ENCODE peak calls at places on chromosomes 6 and 20, in ten cellular contexts. S is H9, F is endothelial cell of umbilical vein, G is foreskin fibroblast, Z is CD14-positive monocyte, W is sigmoid colon, E is fibroblast of lung, R is fibroblast of pulmonary artery, X is GM12864, O is AG04450. C is an unnamed sample.

GRCh38 chr6:163354085-163354484 is 60.4 kb upstream of the QKI start:
- DNase-seq in S (no peak), F (peak), O (no peak), W (no peak), R (peak), X (no peak), G (no peak), E (peak), Z (peak), C (peak)

GRCh38 chr6:74368746-74369145 is 672.7 kb downstream of the CD109 start:
- DNase-seq in X (no peak), G (no peak), E (peak), W (no peak), Z (no peak), F (no peak), R (peak), S (no peak), O (peak), C (no peak)

GRCh38 chr6:34511923-34512737 is 44.0 kb downstream of the SPDEF start:
- DNase-seq in R (no peak), S (no peak), Z (no peak), W (peak), X (no peak), E (no peak), G (no peak), O (no peak), F (no peak), C (no peak)

GRCh38 chr6:31267504-31268371 is 4.2 kb downstream of the HLA-C start:
- DNase-seq in F (no peak), W (no peak), X (no peak), G (no peak), Z (no peak), S (no peak), R (no peak), E (no peak), O (no peak), C (no peak)

GRCh38 chr6:42095066-42095465 is 44.7 kb downstream of the TAF8 start:
- DNase-seq in Z (no peak), R (no peak), F (no peak), S (no peak), W (no peak), O (no peak), E (no peak), G (no peak), X (no peak), C (peak)

GRCh38 chr6:28648035-28648877 is 122.6 kb downstream of the GPX5 start:
- DNase-seq in G (peak), R (peak), O (peak), F (peak), X (peak), W (no peak), E (peak), S (peak), Z (no peak), C (peak)

GRCh38 chr6:108331982-108332381 is 37.1 kb downstream of the AFG1L start:
- DNase-seq in R (no peak), S (no peak), E (no peak), G (no peak), F (no peak), Z (no peak), O (no peak), X (no peak), W (no peak), C (no peak)

GRCh38 chr6:141326426-141326825 is 806.3 kb upstream of the GJE1 start:
- DNase-seq in E (peak), Z (no peak), F (peak), W (no peak), O (peak), X (peak), G (peak), S (no peak), R (peak), C (peak)

GRCh38 chr6:5051394-5051793 is 33.7 kb upstream of the PPP1R3G start:
- DNase-seq in G (no peak), X (no peak), W (no peak), F (no peak), S (no peak), R (no peak), E (no peak), O (no peak), Z (no peak), C (no peak)

GRCh38 chr6:33312361-33313104 is 1.3 kb downstream of the TAPBP start:
- DNase-seq in G (peak), F (peak), W (peak), O (no peak), R (peak), E (peak), Z (no peak), X (peak), S (peak), C (peak)

GRCh38 chr6:20253021-20253420 is 40.8 kb upstream of the MBOAT1 start:
- DNase-seq in O (no peak), X (no peak), R (no peak), S (no peak), Z (no peak), F (no peak), G (no peak), E (no peak), W (no peak), C (no peak)

GRCh38 chr6:165417298-165417865 is 108.0 kb upstream of the C6orf118 start:
- DNase-seq in F (no peak), R (no peak), O (no peak), W (no peak), G (no peak), S (no peak), E (no peak), Z (no peak), X (no peak), C (no peak)

GRCh38 chr20:40948352-40949267 is 80.0 kb upstream of the TOP1 start:
- DNase-seq in X (no peak), G (peak), W (no peak), E (peak), R (peak), F (no peak), S (no peak), O (no peak), Z (no peak), C (no peak)

GRCh38 chr6:146901940-146902816 is 302.0 kb upstream of the STXBP5 start:
- DNase-seq in S (no peak), O (no peak), Z (no peak), F (peak), R (peak), X (no peak), G (no peak), E (no peak), W (no peak), C (peak)

GRCh38 chr6:130222775-130223174 is at the start of gene SAMD3:
- DNase-seq in F (no peak), Z (no peak), R (no peak), O (no peak), X (no peak), S (no peak), E (no peak), G (no peak), W (no peak), C (no peak)

GRCh38 chr6:122770835-122771601 is 8.5 kb upstream of the FABP7 start:
- DNase-seq in F (no peak), G (no peak), Z (no peak), R (no peak), O (no peak), S (no peak), E (no peak), X (no peak), W (no peak), C (peak)
- TF ChIP-seq CTCF in F (no peak), G (no peak), Z (no peak), R (no peak), O (no peak), S (peak), E (no peak), X (no peak), W (no peak), C (peak)

GRCh38 chr6:125974214-125974866 is 12.0 kb upstream of the TRMT11 start:
- DNase-seq in S (no peak), E (peak), O (no peak), X (no peak), R (peak), F (peak), G (peak), W (no peak), Z (no peak), C (peak)
- TF ChIP-seq CTCF in S (peak), E (peak), O (peak), X (peak), R (peak), F (peak), G (peak), W (peak), Z (peak), C (peak)

GRCh38 chr20:5786930-5787826 is 37.0 kb downstream of the SHLD1 start:
- DNase-seq in R (peak), S (no peak), F (peak), W (no peak), E (peak), X (no peak), O (no peak), G (peak), Z (no peak), C (peak)
- TF ChIP-seq CTCF in R (peak), S (peak), F (peak), W (no peak), E (no peak), X (peak), O (no peak), G (no peak), Z (no peak), C (no peak)

DNA sequence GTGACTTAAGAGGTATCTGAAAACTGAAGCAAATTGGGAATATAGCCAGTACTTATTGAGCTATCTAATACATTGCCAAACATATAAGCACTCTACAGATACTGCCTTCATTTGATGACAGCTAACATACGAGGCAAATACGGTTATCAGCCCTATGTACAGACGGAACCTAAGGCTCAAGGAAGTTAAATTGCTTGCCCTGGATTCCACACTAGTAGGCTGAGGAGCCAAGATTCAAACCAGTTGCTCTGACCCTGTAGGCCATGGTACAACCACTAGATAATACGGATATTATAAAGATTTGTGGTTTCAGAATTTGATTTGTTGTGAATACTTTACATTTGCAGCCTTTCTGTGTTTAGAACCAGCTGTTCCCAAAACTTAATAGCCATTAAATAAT is 36.6 kb downstream of the MOXD1 start:
- DNase-seq in X (no peak), E (peak), R (no peak), W (no peak), S (no peak), F (no peak), G (no peak), Z (no peak), O (no peak), C (no peak)
- TF ChIP-seq CTCF in X (no peak), E (no peak), R (no peak), W (no peak), S (no peak), F (no peak), G (no peak), Z (no peak), O (no peak), C (no peak)

GRCh38 chr20:32155017-32155965 is 45.8 kb downstream of the TM9SF4 start:
- DNase-seq in S (peak), Z (peak), X (no peak), W (peak), F (peak), G (peak), E (peak), R (peak), O (peak), C (peak)
- TF ChIP-seq CTCF in S (peak), Z (peak), X (peak), W (no peak), F (peak), G (no peak), E (no peak), R (peak), O (peak), C (no peak)

C was measured in MCF 10A.